ENCODE peak calls at places on chromosomes 2 and 18, in seven cellular contexts. Y, T, I, B, J, X and P are unnamed samples.

GRCh38 chr2:169002151-169002738 is 28.9 kb downstream of the ABCB11 start:
- DNase-seq in Y (no peak), T (no peak), I (no peak), B (no peak), J (no peak), X (no peak), P (no peak)

GRCh38 chr2:191470306-191470705 is 207.6 kb upstream of the NABP1 start:
- DNase-seq in Y (no peak), T (no peak), I (no peak), B (no peak), J (no peak), X (no peak), P (no peak)

GRCh38 chr2:43210467-43211303 is 15.7 kb downstream of the ZFP36L2 start:
- DNase-seq in Y (no peak), T (no peak), I (peak; percentile 96), B (no peak), J (no peak), X (no peak), P (peak; percentile 84)

GRCh38 chr2:168119519-168120141 is 127.8 kb downstream of the STK39 start:
- DNase-seq in Y (peak; percentile 81), T (peak; percentile 40), I (peak; percentile 65), B (peak; percentile 57), J (peak; percentile 36), X (no peak), P (peak; percentile 69)

GRCh38 chr2:216717491-216717901 is 22.1 kb upstream of the IGFBP5 start:
- DNase-seq in Y (no peak), T (no peak), I (no peak), B (peak; percentile 23), J (no peak), X (no peak), P (peak; percentile 52)

GRCh38 chr2:158761626-158762025 is 33.5 kb upstream of the DAPL1 start:
- DNase-seq in Y (no peak), T (no peak), I (peak; percentile 85), B (no peak), J (no peak), X (no peak), P (peak; percentile 80)

GRCh38 chr2:37802106-37802791 is 122.8 kb upstream of the RMDN2 start:
- DNase-seq in Y (no peak), T (no peak), I (peak; percentile 39), B (peak; percentile 40), J (no peak), X (no peak), P (peak; percentile 58)

GRCh38 chr2:67006373-67006960 is 390.7 kb upstream of the ETAA1 start:
- DNase-seq in Y (no peak), T (no peak), I (no peak), B (no peak), J (no peak), X (no peak), P (no peak)

GRCh38 chr2:218125626-218126080 is at the start of gene CXCR2:
- DNase-seq in Y (no peak), T (no peak), I (no peak), B (no peak), J (no peak), X (no peak), P (no peak)

GRCh38 chr2:158130832-158131473 is 29.3 kb downstream of the UPP2 start:
- DNase-seq in Y (no peak), T (no peak), I (no peak), B (no peak), J (no peak), X (no peak), P (no peak)

GRCh38 chr2:44974064-44974715 is 32.7 kb downstream of the SIX3 start:
- DNase-seq in Y (peak; percentile 64), T (peak; percentile 66), I (peak; percentile 39), B (peak; percentile 59), J (no peak), X (no peak), P (peak; percentile 80)

GRCh38 chr2:205701509-205701908 is 19.2 kb downstream of the NRP2 start:
- DNase-seq in Y (no peak), T (no peak), I (peak; percentile 46), B (no peak), J (no peak), X (no peak), P (peak; percentile 69)

GRCh38 chr18:64987096-64987495 is 763.7 kb upstream of the CDH7 start:
- DNase-seq in Y (no peak), T (no peak), I (no peak), B (no peak), J (no peak), X (no peak), P (no peak)

GRCh38 chr2:158973511-158973956 is 5.1 kb downstream of the TANC1 start:
- DNase-seq in Y (no peak), T (peak; percentile 58), I (no peak), B (no peak), J (no peak), X (no peak), P (no peak)

GRCh38 chr2:101740555-101740964 is 43.1 kb downstream of the MAP4K4 start:
- DNase-seq in Y (no peak), T (no peak), I (no peak), B (no peak), J (no peak), X (no peak), P (no peak)

GRCh38 chr18:10471574-10471973 is 17.1 kb downstream of the APCDD1 start:
- DNase-seq in Y (no peak), T (no peak), I (no peak), B (no peak), J (no peak), X (no peak), P (no peak)